ENCODE peak calls at places on chromosomes 3 and 15, in four cellular contexts. Q is H1, J is GM12891, C is K562. P is an unnamed sample.

GRCh38 chr3:64792458-64792857 is 104.7 kb upstream of the ADAMTS9 start:
- DNase-seq in Q (no peak), J (no peak), C (no peak), P (no peak)

GRCh38 chr15:45719490-45719889 is 84.7 kb downstream of the SQOR start:
- DNase-seq in Q (no peak), J (no peak), C (no peak), P (no peak)

GRCh38 chr3:183317886-183318845 is 65.1 kb downstream of the B3GNT5 start:
- DNase-seq in Q (no peak), J (no peak), C (no peak), P (no peak)

GRCh38 chr3:111733154-111733553 is 125.9 kb upstream of the PHLDB2 start:
- DNase-seq in Q (no peak), J (no peak), C (no peak), P (no peak)

GRCh38 chr15:70125605-70126004 is 27.9 kb upstream of the TLE3 start:
- DNase-seq in Q (no peak), J (no peak), C (no peak), P (no peak)

GRCh38 chr15:69131362-69132215 is 28.8 kb upstream of the GLCE start:
- DNase-seq in Q (no peak), J (no peak), C (no peak), P (no peak)

GRCh38 chr3:123094914-123095313 is 28.1 kb downstream of the PDIA5 start:
- DNase-seq in Q (no peak), J (no peak), C (no peak), P (no peak)

GRCh38 chr15:68129072-68129471 is 75.0 kb downstream of the PIAS1 start:
- DNase-seq in Q (no peak), J (no peak), C (no peak), P (no peak)

GRCh38 chr15:59174846-59175831 is 31.5 kb upstream of the LDHAL6B start:
- DNase-seq in Q (peak), J (peak), C (peak), P (peak)

GRCh38 chr3:195466251-195466650 is 23.4 kb upstream of the ACAP2 start:
- DNase-seq in Q (no peak), J (no peak), C (no peak), P (no peak)

GRCh38 chr15:75661041-75661778 is 13.5 kb downstream of the SNX33 start:
- DNase-seq in Q (peak), J (no peak), C (no peak), P (no peak)

GRCh38 chr15:78934063-78935023 is 10.5 kb downstream of the CTSH start:
- DNase-seq in Q (no peak), J (no peak), C (no peak), P (no peak)

GRCh38 chr15:101439920-101440319 is 49.6 kb downstream of the PCSK6 start:
- DNase-seq in Q (no peak), J (no peak), C (no peak), P (no peak)

GRCh38 chr3:170814822-170815221 is 55.2 kb downstream of the RPL22L1 start:
- DNase-seq in Q (no peak), J (no peak), C (no peak), P (no peak)

GRCh38 chr3:61535826-61536225 is 25.5 kb upstream of the PTPRG start:
- DNase-seq in Q (no peak), J (no peak), C (no peak), P (no peak)

GRCh38 chr15:66829551-66830131 is 127.6 kb downstream of the SMAD6 start:
- DNase-seq in Q (no peak), J (no peak), C (no peak), P (no peak)

GRCh38 chr3:169327969-169328368 is 335.5 kb downstream of the MECOM start:
- DNase-seq in Q (no peak), J (no peak), C (no peak), P (no peak)

GRCh38 chr3:63900459-63900858 is 11.7 kb downstream of the SCAANT1 start:
- DNase-seq in Q (no peak), J (no peak), C (no peak), P (no peak)

GRCh38 chr15:56236197-56236596 is 7.5 kb downstream of the RFX7 start:
- DNase-seq in Q (no peak), J (no peak), C (no peak), P (no peak)

GRCh38 chr15:85024003-85024402 is 42.3 kb downstream of the PDE8A start:
- DNase-seq in Q (no peak), J (no peak), C (peak), P (no peak)

GRCh38 chr3:73074681-73075305 is 13.3 kb downstream of the EBLN2 start:
- DNase-seq in Q (no peak), J (no peak), C (no peak), P (no peak)

GRCh38 chr15:70856884-70857546 is 3.1 kb upstream of the LARP6 start:
- DNase-seq in Q (no peak), J (no peak), C (no peak), P (no peak)

GRCh38 chr3:119627461-119627860 is 29.8 kb downstream of the PLA1A start:
- DNase-seq in Q (no peak), J (no peak), C (no peak), P (peak)

GRCh38 chr3:19954676-19955075 is 7.8 kb downstream of the RAB5A start:
- DNase-seq in Q (no peak), J (no peak), C (no peak), P (no peak)

GRCh38 chr15:37032091-37032775 is 68.1 kb downstream of the MEIS2 start:
- DNase-seq in Q (no peak), J (no peak), C (no peak), P (no peak)

GRCh38 chr15:78251136-78251535 is 13.2 kb upstream of the DNAJA4 start:
- DNase-seq in Q (no peak), J (no peak), C (no peak), P (no peak)

GRCh38 chr3:144142151-144142855 is 170.7 kb downstream of the DIPK2A start:
- DNase-seq in Q (no peak), J (no peak), C (no peak), P (no peak)

GRCh38 chr15:73022156-73022555 is 30.1 kb upstream of the NEO1 start:
- DNase-seq in Q (no peak), J (no peak), C (no peak), P (no peak)

GRCh38 chr15:73021139-73021621 is 31.1 kb upstream of the NEO1 start:
- DNase-seq in Q (peak), J (no peak), C (no peak), P (no peak)

GRCh38 chr15:73028030-73028429 is 24.2 kb upstream of the NEO1 start:
- DNase-seq in Q (peak), J (no peak), C (no peak), P (no peak)

GRCh38 chr15:73026496-73027054 is 25.7 kb upstream of the NEO1 start:
- DNase-seq in Q (peak), J (no peak), C (no peak), P (no peak)

GRCh38 chr15:73024161-73024560 is 28.1 kb upstream of the NEO1 start:
- DNase-seq in Q (no peak), J (no peak), C (no peak), P (no peak)
- TF ChIP-seq TAF1 in Q (no peak), J (no peak), C (no peak), P (no peak)

DNA sequence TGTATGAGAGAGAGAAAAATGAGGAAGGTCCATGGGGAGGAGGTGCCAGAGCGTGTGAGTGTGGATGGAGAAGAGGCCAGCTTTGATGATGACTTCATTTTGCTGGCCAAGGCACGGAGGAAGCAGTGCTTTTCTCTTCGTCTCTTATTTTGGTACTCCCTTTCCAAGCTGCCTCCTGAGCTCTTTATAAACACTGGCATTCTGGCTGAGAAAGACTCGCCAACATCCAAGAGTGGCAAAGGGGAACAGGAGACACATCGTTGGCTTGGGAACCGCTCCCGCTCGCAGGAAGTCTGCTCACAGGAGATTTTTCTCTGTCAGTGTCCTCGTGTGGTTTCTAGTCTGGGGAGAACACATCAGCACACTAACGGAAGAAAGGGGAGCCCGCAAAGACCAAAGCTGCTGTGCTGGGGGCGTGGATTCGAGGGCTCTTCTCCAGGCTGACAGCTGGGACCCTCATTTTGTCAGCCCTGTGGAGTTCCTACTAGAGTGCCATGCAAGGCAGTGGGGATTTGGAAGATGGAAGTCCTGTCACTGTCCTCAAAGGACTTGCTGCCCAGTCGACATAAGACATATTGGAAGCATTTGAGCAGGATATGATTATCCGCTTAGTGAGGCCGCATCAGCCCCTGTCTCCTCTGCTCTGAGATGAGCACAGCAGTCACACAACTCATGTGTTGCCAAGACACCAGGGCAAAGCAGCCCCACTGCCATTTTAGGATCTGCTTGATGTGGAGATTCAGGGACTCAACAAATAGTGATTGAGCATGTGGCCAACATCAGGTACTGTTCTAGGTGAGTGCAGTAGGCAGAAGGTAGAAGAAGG is 8.0 kb upstream of the SEMA4B start:
- DNase-seq in Q (no peak), J (no peak), C (no peak), P (no peak)
- TF ChIP-seq POLR2AphosphoS5 in Q (no peak), J (no peak), C (no peak), P (no peak)

GRCh38 chr3:101676219-101676764 is 640 bp downstream of the ZBTB11 start:
- DNase-seq in Q (peak), J (peak), C (peak), P (peak)
- TF ChIP-seq POLR2A in Q (no peak), J (peak), C (no peak), P (peak)

GRCh38 chr3:33372218-33373081 is 67.8 kb downstream of the UBP1 start:
- DNase-seq in Q (peak), J (peak), C (peak), P (peak)
- TF ChIP-seq TAF1 in Q (no peak), J (no peak), C (no peak), P (no peak)

GRCh38 chr3:142663865-142664264 is 60.0 kb upstream of the TRPC1 start:
- DNase-seq in Q (no peak), J (no peak), C (no peak), P (no peak)

GRCh38 chr3:142660904-142661303 is 62.9 kb upstream of the TRPC1 start:
- DNase-seq in Q (no peak), J (no peak), C (no peak), P (no peak)

GRCh38 chr3:142664819-142665218 is 59.0 kb upstream of the TRPC1 start:
- DNase-seq in Q (no peak), J (no peak), C (no peak), P (no peak)

GRCh38 chr3:142660379-142660778 is 63.5 kb upstream of the TRPC1 start:
- DNase-seq in Q (no peak), J (no peak), C (no peak), P (no peak)

GRCh38 chr3:142664311-142664710 is 59.5 kb upstream of the TRPC1 start:
- DNase-seq in Q (no peak), J (no peak), C (no peak), P (no peak)
- TF ChIP-seq POLR2AphosphoS5 in Q (no peak), J (no peak), C (no peak), P (no peak)